ENCODE peak calls at places on chromosomes 16 and 17, in four cellular contexts. U, A, F and P are unnamed samples.
A peak's percentile ranks its signal among the peaks of the same experiment; 100 is the strongest.

GRCh38 chr17:62680541-62681052 is 53.1 kb downstream of the MRC2 start:
- DNase-seq in U (no peak), A (no peak), F (no peak), P (no peak)

GRCh38 chr17:81651692-81652091 is 4.7 kb downstream of the PDE6G start:
- DNase-seq in U (no peak), A (peak; percentile 59), F (no peak), P (peak; percentile 89)

GRCh38 chr17:7852919-7853692 is 1.8 kb upstream of the TMEM88 start:
- DNase-seq in U (no peak), A (no peak), F (no peak), P (no peak)

GRCh38 chr17:37088459-37088858 is 139.7 kb downstream of the AATF start:
- DNase-seq in U (no peak), A (no peak), F (no peak), P (no peak)

GRCh38 chr17:35726609-35727460 is 4.6 kb upstream of the RASL10B start:
- DNase-seq in U (no peak), A (peak; percentile 66), F (no peak), P (no peak)

GRCh38 chr16:3857189-3858013 is 23.1 kb downstream of the CREBBP start:
- DNase-seq in U (peak; percentile 42), A (peak; percentile 89), F (no peak), P (no peak)

GRCh38 chr17:8173056-8173870 is 2.9 kb downstream of the TMEM107 start:
- DNase-seq in U (peak; percentile 98), A (peak; percentile 98), F (no peak), P (peak; percentile 77)

GRCh38 chr16:50414152-50414551 is 45.4 kb upstream of the BRD7 start:
- DNase-seq in U (no peak), A (no peak), F (no peak), P (no peak)

GRCh38 chr17:1907818-1908698 is 78.3 kb downstream of the RPA1 start:
- DNase-seq in U (no peak), A (no peak), F (no peak), P (no peak)

GRCh38 chr17:3008336-3009279 is 54.8 kb downstream of the OR1D5 start:
- DNase-seq in U (no peak), A (no peak), F (no peak), P (no peak)

GRCh38 chr17:32689348-32689747 is 187.6 kb downstream of the MYO1D start:
- DNase-seq in U (no peak), A (no peak), F (no peak), P (no peak)

GRCh38 chr17:27038676-27039075 is 255.2 kb upstream of the WSB1 start:
- DNase-seq in U (no peak), A (peak; percentile 19), F (no peak), P (peak; percentile 19)

GRCh38 chr17:14198013-14198412 is 38.6 kb downstream of the CDRT15 start:
- DNase-seq in U (no peak), A (no peak), F (no peak), P (peak; percentile 79)

GRCh38 chr16:2528161-2529060 is 2.8 kb downstream of the CEMP1 start:
- DNase-seq in U (no peak), A (no peak), F (no peak), P (peak; percentile 14)

GRCh38 chr16:82653550-82654511 is 27.1 kb downstream of the CDH13 start:
- DNase-seq in U (peak; percentile 90), A (peak; percentile 19), F (no peak), P (no peak)

GRCh38 chr17:41498276-41498675 is 7.1 kb downstream of the KRT13 start:
- DNase-seq in U (no peak), A (no peak), F (no peak), P (no peak)

GRCh38 chr17:41496803-41497484 is 7.2 kb upstream of the KRT36 start:
- DNase-seq in U (peak; percentile 12), A (peak; percentile 86), F (peak; percentile 68), P (peak; percentile 82)

GRCh38 chr17:41503202-41503601 is 2.2 kb downstream of the KRT13 start:
- DNase-seq in U (no peak), A (no peak), F (no peak), P (no peak)

GRCh38 chr17:41499714-41500113 is 5.7 kb downstream of the KRT13 start:
- DNase-seq in U (no peak), A (no peak), F (no peak), P (no peak)

DNA sequence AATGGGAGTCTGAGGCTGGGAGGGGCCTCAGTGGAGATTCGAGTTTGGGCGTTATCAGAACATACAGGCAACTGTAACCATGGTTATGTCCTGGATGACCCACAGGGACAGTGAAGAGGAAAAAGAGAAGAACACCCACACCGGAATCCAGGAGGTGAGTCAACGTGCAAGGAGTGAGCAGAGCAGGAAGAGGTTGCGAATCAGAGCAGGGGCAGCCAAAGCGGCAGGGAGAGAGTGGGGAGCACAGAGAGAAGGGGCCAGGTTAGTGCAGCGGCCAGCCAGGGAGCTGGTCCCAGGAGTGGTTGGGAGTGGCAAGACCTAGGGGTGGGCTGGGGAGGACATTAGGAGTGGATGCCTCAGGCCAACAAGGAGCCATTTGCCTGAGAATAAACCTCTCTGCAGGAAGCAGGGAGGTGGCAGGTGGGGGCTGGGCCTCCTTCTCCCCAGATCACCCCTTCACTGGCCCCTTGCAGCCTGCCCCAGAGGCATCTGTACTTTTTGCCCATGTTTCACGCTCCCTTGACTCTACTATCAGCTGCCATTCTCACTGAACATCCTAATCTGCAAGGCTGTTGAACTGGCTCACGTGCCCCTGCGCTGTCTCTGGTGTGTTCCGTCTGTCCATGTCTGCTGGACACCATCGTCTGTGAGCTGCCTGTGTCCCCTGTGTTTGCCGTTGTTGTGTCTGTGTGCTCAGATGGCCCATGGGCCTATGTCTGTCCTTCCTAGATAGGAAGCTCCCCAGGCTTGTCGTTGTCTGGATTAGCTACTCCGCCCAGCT is 5.1 kb downstream of the KRT13 start:
- DNase-seq in U (no peak), A (no peak), F (no peak), P (no peak)
- TF ChIP-seq TCF12 in U (no peak), A (no peak), F (no peak), P (no peak)

GRCh38 chr17:882827-883585 is 96.6 kb downstream of the NXN start:
- DNase-seq in U (no peak), A (peak; percentile 83), F (no peak), P (no peak)
- TF ChIP-seq TCF12 in U (no peak), A (no peak), F (no peak), P (no peak)

GRCh38 chr16:68784721-68785120 is 47.6 kb downstream of the CDH1 start:
- DNase-seq in U (no peak), A (no peak), F (no peak), P (no peak)

GRCh38 chr16:68785715-68786114 is 48.6 kb downstream of the CDH1 start:
- DNase-seq in U (no peak), A (no peak), F (no peak), P (no peak)

GRCh38 chr16:68790130-68790761 is 53.1 kb upstream of the TANGO6 start:
- DNase-seq in U (no peak), A (peak; percentile 96), F (no peak), P (no peak)

GRCh38 chr16:68784226-68784625 is 47.1 kb downstream of the CDH1 start:
- DNase-seq in U (no peak), A (no peak), F (no peak), P (no peak)

DNA sequence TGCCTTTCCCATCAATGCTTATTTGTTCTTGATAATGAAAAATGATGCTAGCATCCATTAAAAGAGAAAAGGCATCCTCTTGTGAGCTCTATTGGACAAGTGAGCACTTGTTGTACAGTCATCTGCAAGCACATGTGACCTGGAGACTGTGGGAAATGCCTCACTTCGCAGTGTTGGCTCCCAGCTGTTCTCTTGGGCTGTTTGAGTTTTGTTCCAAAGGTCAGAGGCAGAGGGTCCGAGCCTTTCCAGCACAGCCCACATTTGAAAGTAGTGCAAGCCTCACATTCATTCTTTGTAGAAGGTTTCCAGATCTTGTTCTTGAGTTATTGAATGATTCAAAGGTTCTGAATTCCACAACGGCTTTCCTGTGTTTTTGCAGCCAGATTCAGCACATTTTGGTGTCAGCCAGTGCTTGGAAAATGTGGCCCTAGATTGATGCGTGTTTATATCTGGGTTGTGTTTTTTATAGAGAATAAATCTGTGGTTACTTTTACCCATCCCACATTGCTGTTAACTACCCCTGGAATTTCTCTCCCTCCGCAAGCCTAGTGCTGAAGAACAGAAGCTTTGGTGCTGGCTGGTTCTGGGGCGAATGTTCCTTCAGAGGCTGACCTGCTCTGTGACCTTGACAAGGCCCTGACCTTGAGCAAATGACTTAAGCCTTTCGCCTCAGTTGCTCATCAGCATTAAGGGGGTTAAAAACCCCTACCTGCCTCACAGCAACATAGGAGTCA is 49.8 kb downstream of the CDH1 start:
- DNase-seq in U (no peak), A (peak; percentile 95), F (no peak), P (no peak)
- TF ChIP-seq TCF12 in U (no peak), A (no peak), F (no peak), P (no peak)

DNA sequence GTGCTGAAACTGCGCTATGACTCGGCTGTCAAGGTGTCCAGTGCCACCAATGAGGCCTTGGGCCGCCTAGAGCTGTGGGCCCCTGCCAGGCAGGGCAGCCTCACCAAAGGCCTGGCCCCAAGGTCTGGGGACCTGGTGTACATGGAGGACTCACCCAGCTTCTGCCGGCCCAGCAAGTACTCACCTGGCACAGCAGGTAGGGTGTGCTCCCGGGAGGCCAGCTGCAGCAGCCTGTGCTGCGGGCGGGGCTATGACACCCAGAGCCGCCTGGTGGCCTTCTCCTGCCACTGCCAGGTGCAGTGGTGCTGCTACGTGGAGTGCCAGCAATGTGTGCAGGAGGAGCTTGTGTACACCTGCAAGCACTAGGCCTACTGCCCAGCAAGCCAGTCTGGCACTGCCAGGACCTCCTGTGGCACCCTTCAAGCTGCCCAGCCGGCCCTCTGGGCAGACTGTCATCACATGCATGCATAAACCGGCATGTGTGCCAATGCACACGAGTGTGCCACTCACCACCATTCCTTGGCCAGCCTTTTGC is 25.0 kb downstream of the WNT9B start:
- DNase-seq in U (no peak), A (peak; percentile 53), F (no peak), P (peak; percentile 48)
- TF ChIP-seq TCF12 in U (no peak), A (no peak), F (no peak), P (no peak)

GRCh38 chr17:79883202-79883601 is 44.0 kb upstream of the CBX4 start:
- DNase-seq in U (no peak), A (no peak), F (no peak), P (no peak)
- TF ChIP-seq TCF12 in U (no peak), A (no peak), F (no peak), P (no peak)

DNA sequence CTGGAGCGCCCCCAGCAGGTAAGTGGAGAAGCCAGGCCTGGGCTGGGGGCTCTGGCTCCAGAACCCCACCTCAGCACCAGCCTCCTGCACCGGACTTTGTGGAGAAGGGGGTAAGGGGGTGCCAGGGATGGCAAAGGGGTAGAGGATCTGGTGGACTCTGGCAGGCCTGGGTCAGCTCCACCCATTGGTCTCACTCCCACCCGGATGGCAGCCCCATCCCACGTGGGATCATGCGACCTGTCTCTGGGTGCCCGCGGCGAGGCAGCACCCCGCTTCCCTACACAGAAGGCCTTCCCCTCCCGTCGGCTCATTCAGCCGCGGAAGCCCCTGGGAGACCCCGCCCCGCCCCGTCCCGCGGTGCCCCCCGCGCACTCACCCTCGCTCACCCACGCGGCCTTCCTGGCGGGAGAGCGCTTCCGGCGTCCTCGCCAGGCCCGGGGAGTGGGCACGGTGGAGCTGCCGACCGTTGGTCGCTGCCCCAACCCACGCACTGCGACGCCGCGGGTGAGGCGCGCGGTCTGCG is 498 bp upstream of the PLEKHG4 start:
- DNase-seq in U (no peak), A (no peak), F (no peak), P (peak; percentile 90)
- TF ChIP-seq TCF12 in U (no peak), A (no peak), F (no peak), P (no peak)